ENCODE peak calls at places on chromosomes 13 and 19, in five cellular contexts. F, B, X, T and L are unnamed samples.

GRCh38 chr13:97574926-97575325 is 141.0 kb downstream of the RAP2A start:
- DNase-seq in F (no peak), B (peak), X (peak), T (peak), L (peak)

GRCh38 chr19:17113127-17113785 is 37.7 kb downstream of the MYO9B start:
- DNase-seq in F (no peak), B (no peak), X (no peak), T (no peak), L (no peak)

GRCh38 chr19:55255618-55256423 is 3.0 kb downstream of the PPP6R1 start:
- DNase-seq in F (no peak), B (no peak), X (no peak), T (no peak), L (peak)

GRCh38 chr13:112457485-112457884 is 81.3 kb downstream of the SPACA7 start:
- DNase-seq in F (no peak), B (no peak), X (peak), T (no peak), L (no peak)

GRCh38 chr19:46716013-46716671 is 772 bp downstream of the PRKD2 start:
- DNase-seq in F (no peak), B (peak), X (peak), T (no peak), L (peak)

GRCh38 chr13:57716295-57716694 is 84.8 kb downstream of the PCDH17 start:
- DNase-seq in F (no peak), B (peak), X (no peak), T (no peak), L (no peak)

GRCh38 chr13:75636339-75637095 is 387 bp downstream of the LMO7 start:
- DNase-seq in F (peak), B (peak), X (peak), T (peak), L (peak)

GRCh38 chr13:39578821-39579291 is 24.1 kb downstream of the LHFPL6 start:
- DNase-seq in F (no peak), B (no peak), X (no peak), T (no peak), L (no peak)

GRCh38 chr13:33764716-33765115 is 53.2 kb upstream of the RFC3 start:
- DNase-seq in F (no peak), B (no peak), X (no peak), T (no peak), L (no peak)

GRCh38 chr13:89923731-89924130 is 1423.8 kb upstream of the MIR17HG start:
- DNase-seq in F (no peak), B (no peak), X (no peak), T (no peak), L (peak)

GRCh38 chr13:36712785-36713184 is 39.0 kb downstream of the SERTM1 start:
- DNase-seq in F (no peak), B (no peak), X (no peak), T (no peak), L (no peak)

DNA sequence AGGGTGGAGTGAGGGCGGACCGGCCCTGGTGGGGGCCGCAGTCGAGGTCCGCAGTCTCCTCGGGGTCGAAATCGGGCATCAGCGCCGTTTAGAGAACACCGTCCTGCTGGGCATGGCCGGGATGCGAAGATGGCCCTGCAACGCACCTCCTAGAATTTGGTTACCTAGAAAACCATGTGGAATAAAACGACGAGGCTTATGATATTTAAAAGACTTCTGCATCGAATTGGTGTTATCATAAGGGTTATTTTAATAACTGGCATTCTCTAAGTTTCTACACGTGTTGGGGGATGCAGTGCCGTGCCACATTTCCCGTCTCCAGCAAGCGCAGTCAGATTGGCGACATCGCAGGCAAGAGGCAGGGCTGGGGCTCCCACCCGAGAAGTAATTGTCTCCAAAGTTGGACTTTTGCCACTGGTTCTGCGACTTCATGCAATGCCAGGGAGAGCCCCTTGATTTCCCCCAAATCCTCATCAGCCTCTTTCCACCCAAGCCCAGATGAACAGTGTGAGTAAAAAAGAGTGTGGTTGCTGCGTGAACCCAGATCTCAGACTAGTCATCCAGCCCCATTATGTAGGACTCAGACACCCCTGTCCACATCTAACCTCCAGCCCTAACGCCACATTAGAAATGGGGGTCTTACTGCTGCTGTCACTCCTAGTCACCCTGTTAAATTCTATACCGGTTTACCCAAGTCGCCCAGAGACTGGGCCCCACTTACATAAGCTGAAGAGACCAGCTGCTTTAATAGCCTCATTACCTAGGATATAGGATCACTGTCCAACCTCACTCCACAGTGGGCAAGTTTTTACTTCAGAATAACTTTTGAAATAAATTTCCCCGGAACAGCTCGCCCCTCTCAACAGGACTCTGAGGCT is 571 bp upstream of the DHRS12 start:
- DNase-seq in F (no peak), B (no peak), X (no peak), T (no peak), L (no peak)
- H2AK5ac ChIP-seq in F (no peak), B (no peak), X (no peak), T (no peak), L (peak)

DNA sequence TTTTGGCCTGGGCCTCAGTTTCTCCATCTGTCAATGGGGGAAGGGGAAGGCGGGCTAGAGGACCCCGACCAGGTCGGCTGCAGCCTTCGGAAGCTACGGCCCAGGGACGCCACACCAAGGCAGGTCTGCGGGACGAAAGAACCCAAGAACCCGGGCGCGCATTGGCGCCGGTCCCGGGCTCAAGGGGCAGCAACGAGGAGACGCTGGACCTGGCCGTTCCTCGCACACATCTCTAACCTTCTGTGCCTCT is 739 bp upstream of the ILF3 start:
- DNase-seq in F (no peak), B (no peak), X (no peak), T (no peak), L (no peak)
- H3K18ac ChIP-seq in F (peak), B (peak), X (peak), T (peak), L (peak)

GRCh38 chr13:29929062-29929847 is 78.8 kb upstream of the UBL3 start:
- DNase-seq in F (no peak), B (no peak), X (no peak), T (peak), L (no peak)
- H2BK12ac ChIP-seq in F (no peak), B (no peak), X (peak), T (no peak), L (no peak)

GRCh38 chr13:93318538-93318937 is 91.9 kb downstream of the GPC6 start:
- DNase-seq in F (no peak), B (no peak), X (no peak), T (no peak), L (peak)
- H2AK5ac ChIP-seq in F (no peak), B (no peak), X (no peak), T (no peak), L (no peak)

GRCh38 chr19:4879041-4879440 is 11.6 kb upstream of the PLIN3 start:
- DNase-seq in F (no peak), B (no peak), X (no peak), T (peak), L (no peak)

GRCh38 chr19:4877753-4878490 is 10.5 kb upstream of the PLIN3 start:
- DNase-seq in F (no peak), B (peak), X (peak), T (no peak), L (no peak)

GRCh38 chr19:4873930-4874329 is 6.5 kb upstream of the PLIN3 start:
- DNase-seq in F (no peak), B (no peak), X (no peak), T (no peak), L (no peak)

GRCh38 chr19:4878491-4878968 is 11.1 kb upstream of the PLIN3 start:
- DNase-seq in F (no peak), B (peak), X (peak), T (no peak), L (no peak)
- H3K18ac ChIP-seq in F (peak), B (peak), X (peak), T (no peak), L (no peak)

DNA sequence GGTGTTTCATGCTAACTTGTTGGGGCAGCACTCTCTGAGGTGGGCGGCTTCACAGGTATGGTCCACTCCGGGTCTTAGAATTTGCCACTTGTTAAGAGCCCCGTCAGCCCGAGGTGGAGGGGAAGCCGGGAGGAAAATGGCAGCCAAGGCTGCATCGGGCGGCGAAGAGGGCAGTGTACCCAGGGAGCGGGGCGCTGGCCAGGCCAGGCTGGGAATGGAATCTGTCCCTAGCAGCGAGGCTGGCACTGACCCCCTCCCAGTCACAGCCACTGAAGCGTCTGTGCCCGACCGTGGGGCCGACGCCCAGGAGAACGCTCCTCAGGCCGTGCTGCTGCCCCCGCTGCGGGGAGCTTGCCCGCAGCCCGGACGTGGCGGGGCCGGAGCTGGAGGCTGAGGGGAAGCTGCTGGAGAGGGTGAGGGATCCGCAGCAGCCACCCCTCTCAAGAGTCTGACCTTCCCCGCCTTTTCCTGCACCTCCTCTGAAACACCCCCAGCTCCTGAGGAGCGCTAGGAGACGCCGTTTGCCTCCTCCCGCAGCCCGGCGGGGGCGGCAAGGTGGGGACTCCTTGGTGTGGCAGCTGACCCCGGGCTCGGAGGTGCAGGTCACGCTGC is 313.8 kb upstream of the SPRY2 start:
- DNase-seq in F (no peak), B (no peak), X (no peak), T (no peak), L (no peak)
- H2BK12ac ChIP-seq in F (peak), B (no peak), X (no peak), T (no peak), L (no peak)

DNA sequence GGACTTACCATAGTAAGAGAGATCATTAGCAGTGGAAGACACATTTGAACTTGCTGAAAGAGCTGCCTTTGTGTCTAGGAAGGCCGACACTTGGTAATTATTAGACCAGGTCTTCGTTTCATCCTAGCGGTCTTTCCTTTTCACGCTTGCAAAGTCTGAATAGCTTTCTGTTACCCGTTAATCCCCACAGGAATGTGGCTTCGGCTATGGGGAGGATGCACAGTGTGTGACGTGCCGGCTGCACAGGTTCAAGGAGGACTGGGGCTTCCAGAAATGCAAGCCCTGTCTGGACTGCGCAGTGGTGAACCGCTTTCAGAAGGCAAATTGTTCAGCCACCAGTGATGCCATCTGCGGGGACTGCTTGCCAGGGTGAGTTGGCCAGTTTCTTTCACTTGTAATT is 45.5 kb downstream of the TNFRSF19 start:
- DNase-seq in F (peak), B (no peak), X (no peak), T (no peak), L (no peak)
- H2AK5ac ChIP-seq in F (no peak), B (no peak), X (no peak), T (no peak), L (no peak)

DNA sequence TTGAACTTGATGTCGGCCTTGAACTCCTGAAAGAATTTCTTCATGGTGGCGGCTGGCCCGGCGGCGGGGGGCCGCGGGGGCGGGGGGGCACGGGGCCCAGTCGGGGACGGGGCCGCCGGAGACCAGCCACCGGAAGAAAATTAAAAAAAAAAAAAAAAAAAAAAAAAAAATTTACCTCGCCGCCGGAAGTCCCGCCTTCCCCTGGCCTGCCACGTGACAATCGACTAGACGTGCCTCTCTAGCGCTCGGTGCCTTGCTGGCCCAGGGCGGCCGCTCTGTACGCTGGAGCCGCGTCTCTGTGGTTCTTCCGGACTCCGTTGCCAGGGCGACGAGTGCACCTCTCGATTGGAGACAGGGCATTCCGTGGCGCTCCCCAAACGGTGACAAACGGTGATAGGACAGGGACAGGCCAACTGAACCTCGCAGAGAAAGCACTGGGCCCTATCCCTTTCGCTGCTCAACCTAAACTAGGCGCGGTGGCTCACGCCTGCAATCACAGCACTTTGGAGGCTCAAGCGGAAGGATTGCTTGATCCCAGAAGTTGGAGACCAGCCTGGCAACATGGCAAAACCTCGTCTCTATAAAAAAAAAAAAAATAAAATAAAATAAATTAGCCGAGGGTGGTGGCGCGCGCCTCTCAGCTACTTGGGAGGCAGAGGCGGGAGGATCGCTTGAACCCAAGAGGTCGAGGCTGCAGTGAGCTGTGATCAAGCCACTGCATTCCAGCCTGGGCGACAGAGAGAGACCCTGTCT is at the start of gene UBXN6:
- DNase-seq in F (peak), B (peak), X (peak), T (peak), L (peak)
- H3K18ac ChIP-seq in F (peak), B (peak), X (peak), T (peak), L (peak)